ENCODE peak calls at places on chromosomes 5 and 9, in eight cellular contexts. G, M, Z, P, K, S, H and B are unnamed samples.

GRCh38 chr5:39661026-39661779 is 236.4 kb upstream of the DAB2 start:
- DNase-seq in G (no peak), M (peak; percentile 12), Z (no peak), P (no peak), K (no peak), S (peak; percentile 20), H (peak; percentile 39), B (no peak)

GRCh38 chr5:30355675-30356074 is 837.8 kb upstream of the CDH6 start:
- DNase-seq in G (no peak), M (no peak), Z (no peak), P (no peak), K (no peak), S (no peak), H (no peak), B (no peak)

GRCh38 chr5:71629950-71630349 is 42.8 kb downstream of the MCCC2 start:
- DNase-seq in G (no peak), M (no peak), Z (no peak), P (no peak), K (no peak), S (no peak), H (no peak), B (no peak)

GRCh38 chr5:132203464-132203818 is 24.2 kb downstream of the P4HA2 start:
- DNase-seq in G (no peak), M (peak; percentile 18), Z (no peak), P (no peak), K (peak; percentile 56), S (no peak), H (peak; percentile 47), B (no peak)

GRCh38 chr5:131488463-131488862 is 146.6 kb downstream of the RAPGEF6 start:
- DNase-seq in G (no peak), M (no peak), Z (no peak), P (no peak), K (peak; percentile 7), S (peak; percentile 20), H (no peak), B (no peak)

GRCh38 chr5:179451099-179451812 is 99.1 kb upstream of the RUFY1 start:
- DNase-seq in G (peak; percentile 35), M (no peak), Z (no peak), P (no peak), K (no peak), S (no peak), H (no peak), B (no peak)

GRCh38 chr9:113511856-113512761 is 48.6 kb downstream of the RGS3 start:
- DNase-seq in G (no peak), M (peak; percentile 40), Z (no peak), P (no peak), K (peak; percentile 73), S (no peak), H (peak; percentile 27), B (no peak)

GRCh38 chr5:135012951-135013391 is 21.1 kb downstream of the PITX1 start:
- DNase-seq in G (peak; percentile 41), M (no peak), Z (no peak), P (peak; percentile 10), K (no peak), S (no peak), H (peak; percentile 52), B (no peak)

GRCh38 chr5:158976035-158976434 is 123.7 kb downstream of the EBF1 start:
- DNase-seq in G (no peak), M (peak; percentile 92), Z (peak; percentile 64), P (no peak), K (peak; percentile 88), S (no peak), H (peak; percentile 90), B (no peak)

GRCh38 chr9:34380511-34381315 is 4.0 kb upstream of the MYORG start:
- DNase-seq in G (peak; percentile 90), M (peak; percentile 63), Z (no peak), P (peak; percentile 53), K (peak; percentile 62), S (no peak), H (peak; percentile 67), B (peak; percentile 85)

GRCh38 chr9:135244751-135245221 is 157.3 kb downstream of the OLFM1 start:
- DNase-seq in G (peak; percentile 70), M (no peak), Z (no peak), P (no peak), K (no peak), S (no peak), H (no peak), B (no peak)

GRCh38 chr9:130659699-130660248 is 4.6 kb upstream of the PRDM12 start:
- DNase-seq in G (no peak), M (no peak), Z (no peak), P (no peak), K (no peak), S (no peak), H (no peak), B (no peak)

GRCh38 chr9:119318371-119318770 is 50.9 kb downstream of the BRINP1 start:
- DNase-seq in G (no peak), M (no peak), Z (no peak), P (no peak), K (no peak), S (no peak), H (no peak), B (no peak)

GRCh38 chr9:104808030-104808614 is 44.2 kb downstream of the NIPSNAP3B start:
- DNase-seq in G (no peak), M (peak; percentile 52), Z (no peak), P (no peak), K (peak; percentile 55), S (no peak), H (peak; percentile 54), B (no peak)

GRCh38 chr5:126171916-126172315 is 251.3 kb upstream of the GRAMD2B start:
- DNase-seq in G (no peak), M (no peak), Z (no peak), P (no peak), K (no peak), S (no peak), H (no peak), B (no peak)

GRCh38 chr5:172828911-172829431 is 5.1 kb upstream of the ERGIC1 start:
- DNase-seq in G (no peak), M (peak; percentile 56), Z (no peak), P (no peak), K (peak; percentile 54), S (no peak), H (no peak), B (no peak)

GRCh38 chr5:174094857-174095606 is 49.5 kb downstream of the NSG2 start:
- DNase-seq in G (no peak), M (no peak), Z (no peak), P (no peak), K (no peak), S (no peak), H (no peak), B (no peak)

GRCh38 chr9:118059520-118060278 is 355.5 kb downstream of the TLR4 start:
- DNase-seq in G (no peak), M (peak; percentile 37), Z (no peak), P (no peak), K (no peak), S (no peak), H (peak; percentile 3), B (no peak)

GRCh38 chr5:172498431-172499129 is 44.3 kb upstream of the SH3PXD2B start:
- DNase-seq in G (peak; percentile 19), M (no peak), Z (no peak), P (peak; percentile 2), K (no peak), S (no peak), H (no peak), B (no peak)

GRCh38 chr5:150624334-150625163 is 15.9 kb upstream of the SYNPO start:
- DNase-seq in G (no peak), M (no peak), Z (no peak), P (no peak), K (no peak), S (no peak), H (no peak), B (no peak)

GRCh38 chr9:88816141-88816540 is 175.1 kb upstream of the S1PR3 start:
- DNase-seq in G (no peak), M (peak; percentile 81), Z (no peak), P (no peak), K (peak; percentile 72), S (no peak), H (peak; percentile 79), B (no peak)

GRCh38 chr9:129640086-129640870 is 1.7 kb downstream of the ASB6 start:
- DNase-seq in G (no peak), M (peak; percentile 63), Z (no peak), P (no peak), K (peak; percentile 39), S (no peak), H (no peak), B (peak; percentile 63)
- H3K4me3 ChIP-seq in G (peak overlapping the region; percentile 98), M (peak overlapping the region; percentile 96), Z (peak overlapping the region; percentile 87), P (no peak overlapping the region), K (peak overlapping the region; percentile 81), S (peak overlapping the region; percentile 90), H (peak overlapping the region; percentile 87), B (peak overlapping the region; percentile 85)

DNA sequence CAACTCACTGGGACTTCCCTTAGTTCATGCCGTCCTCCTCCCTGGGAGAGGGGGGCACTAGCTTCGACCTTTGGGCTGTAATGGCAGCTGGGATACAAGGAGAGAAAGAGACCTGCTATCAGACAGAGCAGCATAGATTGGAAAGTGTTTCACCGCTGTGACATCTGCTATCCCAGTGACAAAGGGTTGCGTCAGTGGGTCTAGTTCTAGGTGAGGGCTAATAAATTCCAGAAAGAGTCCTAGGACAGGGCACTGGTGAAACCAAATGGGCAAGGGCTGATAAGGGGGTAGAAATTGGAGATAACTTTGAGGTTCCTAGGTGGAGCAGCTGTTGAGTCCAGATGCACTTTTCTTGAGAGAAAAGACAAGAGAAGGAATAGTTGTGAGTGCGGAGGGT is 62.5 kb downstream of the RASGRF2 start:
- DNase-seq in G (no peak), M (no peak), Z (no peak), P (no peak), K (no peak), S (no peak), H (no peak), B (no peak)
- H3K4me3 ChIP-seq in G (no peak overlapping the region), M (no peak overlapping the region), Z (no peak overlapping the region), P (no peak overlapping the region), K (no peak overlapping the region), S (no peak overlapping the region), H (no peak overlapping the region), B (no peak overlapping the region)

GRCh38 chr9:133441571-133441970 is 18.2 kb upstream of the CACFD1 start:
- DNase-seq in G (no peak), M (no peak), Z (no peak), P (no peak), K (no peak), S (no peak), H (no peak), B (no peak)
- H3K4me3 ChIP-seq in G (no peak overlapping the region), M (no peak overlapping the region), Z (no peak overlapping the region), P (no peak overlapping the region), K (no peak overlapping the region), S (no peak overlapping the region), H (no peak overlapping the region), B (no peak overlapping the region)

GRCh38 chr5:104363567-104363966 is 801.0 kb upstream of the NUDT12 start:
- DNase-seq in G (no peak), M (no peak), Z (no peak), P (no peak), K (no peak), S (no peak), H (no peak), B (no peak)

DNA sequence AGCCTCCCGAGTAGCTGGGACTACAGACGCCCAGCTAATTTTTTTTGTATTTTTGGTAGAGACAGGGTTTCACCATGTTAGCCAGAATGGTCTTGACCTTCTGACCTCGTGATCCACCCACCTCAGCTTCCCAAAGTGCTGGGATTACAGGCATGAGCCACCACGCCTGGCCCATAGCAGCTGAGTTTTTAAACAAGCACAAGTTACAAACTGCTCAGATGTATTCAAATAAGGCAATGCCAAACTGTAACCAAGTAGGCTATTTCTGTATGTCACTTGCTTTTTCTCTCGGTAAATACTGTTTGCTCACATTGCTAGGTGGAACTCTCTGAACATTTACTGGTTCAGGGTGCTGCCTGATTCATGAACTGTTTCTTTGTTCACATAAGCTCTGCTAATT is 799.3 kb upstream of the NUDT12 start:
- DNase-seq in G (no peak), M (no peak), Z (no peak), P (no peak), K (no peak), S (no peak), H (no peak), B (no peak)
- H3K4me3 ChIP-seq in G (no peak overlapping the region), M (no peak overlapping the region), Z (no peak overlapping the region), P (no peak overlapping the region), K (no peak overlapping the region), S (no peak overlapping the region), H (no peak overlapping the region), B (no peak overlapping the region)